ENCODE peak calls at places on chromosomes 16 and 17, in nine cellular contexts. H is A549; W is pancreas; A is Kasumi-1; J is H54; Q is stimulated activated CD8-positive, alpha-beta memory T cell treated with anti-CD3 and anti-CD28 coated beads, Interleukin-4, amount 100 ng/mL, for 1 hour; N is HuH-7.5; I is astrocyte of the spinal cord; Y is fibroblast of gingiva. V is an unnamed sample.

GRCh38 chr16:3618782-3619166 is 7.4 kb upstream of the SLX4 start:
- DNase-seq in I (no peak), W (no peak), J (no peak), Y (no peak), N (no peak), Q (no peak), H (peak; percentile 46), A (no peak), V (no peak)

GRCh38 chr16:70454221-70455034 is at the start of gene FCSK:
- DNase-seq in Q (peak; percentile 41), N (peak; percentile 98), I (peak; percentile 73), H (peak; percentile 75), J (peak; percentile 80), A (peak; percentile 79), W (peak; percentile 71), Y (peak; percentile 42), V (peak; percentile 81)

GRCh38 chr16:20191566-20191965 is 117.9 kb upstream of the GPR139 start:
- DNase-seq in I (no peak), W (no peak), Q (no peak), A (no peak), H (no peak), Y (no peak), J (no peak), N (no peak), V (no peak)

GRCh38 chr17:35621768-35622167 is 34.6 kb downstream of the AP2B1 start:
- DNase-seq in A (no peak), I (no peak), Y (no peak), N (no peak), Q (no peak), W (no peak), J (no peak), H (no peak), V (no peak)

GRCh38 chr17:1123397-1124237 is 56.2 kb downstream of the ABR start:
- DNase-seq in N (no peak), I (no peak), W (no peak), Y (no peak), Q (no peak), A (no peak), H (no peak), J (no peak), V (no peak)

GRCh38 chr17:55601874-55602364 is 90.7 kb upstream of the SMIM36 start:
- DNase-seq in N (peak; percentile 28), H (peak; percentile 60), J (peak; percentile 16), Q (no peak), Y (peak; percentile 57), A (peak; percentile 52), W (no peak), I (peak; percentile 71), V (peak; percentile 66)

GRCh38 chr17:64466019-64466735 is 17.3 kb downstream of the MILR1 start:
- DNase-seq in A (no peak), I (no peak), Y (no peak), J (no peak), N (no peak), W (no peak), H (no peak), Q (no peak), V (no peak)

GRCh38 chr16:6104423-6104822 is 1006.8 kb upstream of the EEF2KMT start:
- DNase-seq in I (no peak), H (no peak), A (no peak), Q (no peak), J (no peak), N (no peak), Y (no peak), W (no peak), V (no peak)

GRCh38 chr16:88888057-88888777 is 21.8 kb upstream of the PABPN1L start:
- DNase-seq in J (no peak), I (no peak), N (no peak), A (no peak), Q (no peak), H (no peak), W (no peak), Y (no peak), V (no peak)

GRCh38 chr16:4733747-4734062 is 366 bp downstream of the ANKS3 start:
- DNase-seq in Q (no peak), A (no peak), W (no peak), N (peak; percentile 25), J (no peak), H (no peak), Y (no peak), I (no peak), V (no peak)

GRCh38 chr16:73052441-73053030 is 4.6 kb upstream of the ZFHX3 start:
- DNase-seq in Q (no peak), Y (no peak), N (no peak), I (no peak), H (no peak), A (no peak), J (no peak), W (no peak), V (peak; percentile 62)

GRCh38 chr17:1001640-1002411 is 4.9 kb downstream of the TIMM22 start:
- DNase-seq in W (no peak), I (peak; percentile 78), A (no peak), J (no peak), H (no peak), N (no peak), Q (no peak), Y (peak; percentile 62), V (peak; percentile 54)

GRCh38 chr17:8320990-8321389 is 10.9 kb downstream of the ARHGEF15 start:
- DNase-seq in J (no peak), Y (no peak), A (no peak), Q (no peak), W (no peak), H (peak; percentile 59), N (no peak), I (no peak), V (no peak)

GRCh38 chr16:57858635-57859034 is 56.3 kb upstream of the KIFC3 start:
- DNase-seq in W (no peak), N (no peak), J (no peak), A (no peak), Q (no peak), H (no peak), I (no peak), Y (no peak), V (no peak)

GRCh38 chr17:80559688-80560290 is 15.2 kb downstream of the RPTOR start:
- DNase-seq in Y (peak; percentile 13), I (peak; percentile 90), A (peak; percentile 9), Q (no peak), W (no peak), H (no peak), N (no peak), J (no peak), V (no peak)

GRCh38 chr16:11389631-11390565 is 44.6 kb downstream of the RMI2 start:
- DNase-seq in N (no peak), W (no peak), Y (no peak), J (no peak), A (no peak), I (no peak), H (no peak), Q (no peak), V (no peak)

GRCh38 chr16:76535-77272 is 1.3 kb upstream of the MPG start:
- DNase-seq in H (no peak), N (no peak), W (peak; percentile 60), Y (peak; percentile 77), I (peak; percentile 69), Q (no peak), A (no peak), J (peak; percentile 96), V (peak; percentile 74)

GRCh38 chr17:40597168-40598020 is 32.1 kb upstream of the CCR7 start:
- DNase-seq in I (no peak), Y (no peak), N (no peak), Q (no peak), J (no peak), W (no peak), A (no peak), H (no peak), V (no peak)

GRCh38 chr16:85715169-85716015 is 26.6 kb upstream of the GINS2 start:
- DNase-seq in H (no peak), Q (no peak), Y (no peak), J (no peak), N (no peak), I (no peak), W (no peak), A (no peak), V (peak; percentile 65)

GRCh38 chr16:89277049-89277448 is 59.5 kb downstream of the ZNF778 start:
- DNase-seq in J (no peak), Q (no peak), H (no peak), W (no peak), I (no peak), N (no peak), A (no peak), Y (no peak), V (no peak)